ENCODE peak calls at places on chromosomes 12 and 14, in nine cellular contexts. One of them, this sample, is unnamed.
A peak's percentile ranks its signal among the peaks of the same experiment; 100 is the strongest.

GRCh38 chr12:132556801-132557200 is 53.6 kb downstream of the LRCOL1 start:
- DNase-seq in substantia nigra: no peak
- DNase-seq in H1: no peak
- DNase-seq in lower lobe of right lung: no peak
- DNase-seq in foreskin keratinocyte: no peak
- DNase-seq in AG04450: no peak
- DNase-seq in fibroblast of lung: no peak
- DNase-seq in adrenal gland: no peak
- DNase-seq in uterus: no peak
- DNase-seq in this sample: no peak

GRCh38 chr14:86712176-86712575 is 1182.2 kb downstream of the FLRT2 start:
- DNase-seq in substantia nigra: no peak
- DNase-seq in H1: no peak
- DNase-seq in adrenal gland: peak; percentile 1
- DNase-seq in lower lobe of right lung: no peak
- DNase-seq in uterus: no peak
- DNase-seq in foreskin keratinocyte: no peak
- DNase-seq in AG04450: no peak
- DNase-seq in fibroblast of lung: peak; percentile 51
- DNase-seq in this sample: no peak

GRCh38 chr14:68926236-68926635 is 52.9 kb downstream of the ACTN1 start:
- DNase-seq in AG04450: no peak
- DNase-seq in adrenal gland: no peak
- DNase-seq in foreskin keratinocyte: peak; percentile 39
- DNase-seq in fibroblast of lung: no peak
- DNase-seq in uterus: no peak
- DNase-seq in H1: no peak
- DNase-seq in lower lobe of right lung: no peak
- DNase-seq in substantia nigra: no peak
- DNase-seq in this sample: no peak

GRCh38 chr12:68468036-68468435 is 135.9 kb upstream of the MDM1 start:
- DNase-seq in AG04450: no peak
- DNase-seq in lower lobe of right lung: no peak
- DNase-seq in H1: no peak
- DNase-seq in substantia nigra: no peak
- DNase-seq in foreskin keratinocyte: no peak
- DNase-seq in adrenal gland: no peak
- DNase-seq in fibroblast of lung: no peak
- DNase-seq in uterus: no peak
- DNase-seq in this sample: no peak

GRCh38 chr12:96201272-96202227 is 7.4 kb downstream of the ELK3 start:
- DNase-seq in fibroblast of lung: no peak
- DNase-seq in substantia nigra: no peak
- DNase-seq in adrenal gland: peak; percentile 65
- DNase-seq in H1: no peak
- DNase-seq in AG04450: no peak
- DNase-seq in foreskin keratinocyte: no peak
- DNase-seq in lower lobe of right lung: no peak
- DNase-seq in uterus: no peak
- DNase-seq in this sample: no peak

GRCh38 chr12:25034676-25035075 is 85.8 kb upstream of the BCAT1 start:
- DNase-seq in H1: no peak
- DNase-seq in uterus: no peak
- DNase-seq in foreskin keratinocyte: no peak
- DNase-seq in AG04450: no peak
- DNase-seq in fibroblast of lung: no peak
- DNase-seq in substantia nigra: no peak
- DNase-seq in adrenal gland: no peak
- DNase-seq in lower lobe of right lung: no peak
- DNase-seq in this sample: no peak

GRCh38 chr12:47783821-47784819 is 11.1 kb downstream of the SLC48A1 start:
- DNase-seq in fibroblast of lung: no peak
- DNase-seq in foreskin keratinocyte: no peak
- DNase-seq in lower lobe of right lung: peak; percentile 35
- DNase-seq in substantia nigra: no peak
- DNase-seq in AG04450: no peak
- DNase-seq in H1: no peak
- DNase-seq in uterus: no peak
- DNase-seq in adrenal gland: no peak
- DNase-seq in this sample: no peak

GRCh38 chr12:19190292-19191031 is 60.9 kb downstream of the PLEKHA5 start:
- DNase-seq in substantia nigra: no peak
- DNase-seq in foreskin keratinocyte: peak; percentile 62
- DNase-seq in uterus: no peak
- DNase-seq in lower lobe of right lung: no peak
- DNase-seq in AG04450: no peak
- DNase-seq in fibroblast of lung: peak; percentile 43
- DNase-seq in adrenal gland: peak; percentile 25
- DNase-seq in H1: no peak
- DNase-seq in this sample: no peak

GRCh38 chr14:106276326-106277267 is 750.2 kb downstream of the TMEM121 start:
- DNase-seq in uterus: no peak
- DNase-seq in AG04450: no peak
- DNase-seq in foreskin keratinocyte: no peak
- DNase-seq in substantia nigra: no peak
- DNase-seq in lower lobe of right lung: no peak
- DNase-seq in H1: no peak
- DNase-seq in adrenal gland: no peak
- DNase-seq in fibroblast of lung: no peak
- DNase-seq in this sample: no peak

GRCh38 chr14:75123991-75124390 is 2.9 kb downstream of the NEK9 start:
- DNase-seq in lower lobe of right lung: no peak
- DNase-seq in fibroblast of lung: peak; percentile 66
- DNase-seq in substantia nigra: no peak
- DNase-seq in uterus: no peak
- DNase-seq in H1: no peak
- DNase-seq in AG04450: no peak
- DNase-seq in foreskin keratinocyte: peak; percentile 77
- DNase-seq in adrenal gland: peak; percentile 69
- DNase-seq in this sample: no peak
- H3K27ac ChIP-seq in lower lobe of right lung: peak overlapping the region; percentile 58
- H3K27ac ChIP-seq in fibroblast of lung: no peak overlapping the region
- H3K27ac ChIP-seq in substantia nigra: no peak overlapping the region
- H3K27ac ChIP-seq in uterus: peak overlapping the region; percentile 53
- H3K27ac ChIP-seq in H1: no peak overlapping the region
- H3K27ac ChIP-seq in AG04450: no peak overlapping the region
- H3K27ac ChIP-seq in foreskin keratinocyte: no peak overlapping the region
- H3K27ac ChIP-seq in adrenal gland: peak overlapping the region; percentile 13
- H3K27ac ChIP-seq in this sample: no peak overlapping the region

GRCh38 chr14:24367506-24368214 is at the start of gene NFATC4:
- DNase-seq in AG04450: peak; percentile 90
- DNase-seq in substantia nigra: peak; percentile 22
- DNase-seq in H1: no peak
- DNase-seq in uterus: peak; percentile 83
- DNase-seq in fibroblast of lung: peak; percentile 99
- DNase-seq in foreskin keratinocyte: peak; percentile 91
- DNase-seq in lower lobe of right lung: peak; percentile 63
- DNase-seq in adrenal gland: peak; percentile 89
- DNase-seq in this sample: no peak
- H3K27ac ChIP-seq in AG04450: peak within 1 kb of the TSS; percentile 96
- H3K27ac ChIP-seq in substantia nigra: peak within 1 kb of the TSS; percentile 27
- H3K27ac ChIP-seq in H1: peak within 1 kb of the TSS; percentile 53
- H3K27ac ChIP-seq in uterus: peak within 1 kb of the TSS; percentile 94
- H3K27ac ChIP-seq in fibroblast of lung: peak within 1 kb of the TSS; percentile 98
- H3K27ac ChIP-seq in foreskin keratinocyte: peak within 1 kb of the TSS; percentile 29
- H3K27ac ChIP-seq in lower lobe of right lung: peak within 1 kb of the TSS; percentile 85
- H3K27ac ChIP-seq in adrenal gland: peak within 1 kb of the TSS; percentile 94
- H3K27ac ChIP-seq in this sample: peak within 1 kb of the TSS; percentile 20

GRCh38 chr12:64253356-64253755 is 31.3 kb upstream of the KICS2 start:
- DNase-seq in H1: no peak
- DNase-seq in lower lobe of right lung: no peak
- DNase-seq in substantia nigra: no peak
- DNase-seq in AG04450: no peak
- DNase-seq in uterus: no peak
- DNase-seq in adrenal gland: no peak
- DNase-seq in fibroblast of lung: no peak
- DNase-seq in foreskin keratinocyte: no peak
- DNase-seq in this sample: no peak
- H3K27ac ChIP-seq in H1: no peak overlapping the region
- H3K27ac ChIP-seq in lower lobe of right lung: peak overlapping the region; percentile 18
- H3K27ac ChIP-seq in substantia nigra: peak overlapping the region; percentile 3
- H3K27ac ChIP-seq in AG04450: no peak overlapping the region
- H3K27ac ChIP-seq in uterus: peak overlapping the region; percentile 30
- H3K27ac ChIP-seq in adrenal gland: peak overlapping the region; percentile 66
- H3K27ac ChIP-seq in fibroblast of lung: no peak overlapping the region
- H3K27ac ChIP-seq in foreskin keratinocyte: no peak overlapping the region
- H3K27ac ChIP-seq in this sample: no peak overlapping the region

DNA sequence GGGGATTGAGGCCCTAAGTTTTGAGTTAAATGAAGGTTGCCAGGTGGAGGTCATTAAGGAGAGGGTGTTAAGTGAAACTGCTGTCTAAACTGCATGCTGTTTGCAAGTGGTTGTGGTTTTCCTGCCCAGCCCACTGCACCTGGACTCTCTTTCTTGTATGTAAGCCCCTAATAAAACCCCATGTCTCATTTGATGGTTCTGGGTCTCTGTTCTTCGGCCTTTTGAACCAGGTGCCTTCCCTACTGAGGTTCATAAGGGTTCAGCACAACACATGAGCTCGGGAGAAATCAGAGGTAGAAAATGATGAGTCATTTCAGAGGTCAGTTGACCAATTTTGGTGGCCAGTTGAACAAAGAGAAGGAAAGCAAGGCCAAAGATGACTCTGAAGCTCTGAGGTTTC is 382.5 kb downstream of the RPS29 start:
- DNase-seq in AG04450: no peak
- DNase-seq in foreskin keratinocyte: no peak
- DNase-seq in uterus: no peak
- DNase-seq in lower lobe of right lung: no peak
- DNase-seq in substantia nigra: no peak
- DNase-seq in fibroblast of lung: no peak
- DNase-seq in adrenal gland: no peak
- DNase-seq in H1: no peak
- DNase-seq in this sample: no peak
- H3K27ac ChIP-seq in AG04450: no peak overlapping the region
- H3K27ac ChIP-seq in foreskin keratinocyte: no peak overlapping the region
- H3K27ac ChIP-seq in uterus: no peak overlapping the region
- H3K27ac ChIP-seq in lower lobe of right lung: no peak overlapping the region
- H3K27ac ChIP-seq in substantia nigra: no peak overlapping the region
- H3K27ac ChIP-seq in fibroblast of lung: no peak overlapping the region
- H3K27ac ChIP-seq in adrenal gland: no peak overlapping the region
- H3K27ac ChIP-seq in H1: no peak overlapping the region
- H3K27ac ChIP-seq in this sample: no peak overlapping the region